ENCODE peak calls at places on chromosomes 5 and 9, in ten cellular contexts. T is WERI-Rb-1; G is CD8-positive, alpha-beta T cell; M is A549; P is DND-41; W is HCT116; Q is AG04450; L is uterus; R is breast epithelium; J is NT2/D1. Y is an unnamed sample. For H3K9me3, the result is how much of the 10 kb centered on the place peaks cover.

GRCh38 chr5:171999877-172000276 is 6.6 kb downstream of the FBXW11 start:
- DNase-seq in J (no peak), Q (no peak), M (no peak), T (no peak), W (no peak), G (no peak), L (no peak), P (no peak), R (no peak), Y (no peak)

GRCh38 chr9:23005061-23005690 is 558.6 kb downstream of the DMRTA1 start:
- DNase-seq in R (no peak), Q (no peak), L (no peak), G (no peak), W (no peak), T (no peak), P (no peak), J (no peak), M (no peak), Y (no peak)

GRCh38 chr9:129312731-129313130 is 134.7 kb upstream of the IER5L start:
- DNase-seq in W (no peak), R (peak), P (no peak), T (peak), J (no peak), Q (no peak), M (no peak), G (no peak), L (peak), Y (no peak)

GRCh38 chr9:88090151-88090581 is 48.1 kb downstream of the SPATA31C2 start:
- DNase-seq in R (no peak), M (no peak), J (no peak), Q (no peak), P (no peak), T (no peak), L (peak), G (no peak), W (no peak), Y (no peak)

GRCh38 chr9:95807326-95807947 is 68.1 kb upstream of the ERCC6L2 start:
- DNase-seq in M (no peak), L (no peak), R (no peak), W (no peak), J (no peak), G (no peak), P (no peak), Q (no peak), T (no peak), Y (no peak)

GRCh38 chr9:126763130-126763764 is 41.6 kb upstream of the ZBTB43 start:
- DNase-seq in Q (no peak), J (no peak), R (no peak), P (no peak), G (no peak), W (peak), M (peak), T (no peak), L (no peak), Y (no peak)

GRCh38 chr5:160463775-160464465 is 42.3 kb downstream of the PTTG1 start:
- DNase-seq in J (no peak), G (no peak), P (no peak), T (no peak), R (no peak), M (no peak), L (no peak), W (no peak), Q (no peak), Y (no peak)

GRCh38 chr9:120386390-120387131 is 193.4 kb downstream of the CDK5RAP2 start:
- DNase-seq in T (peak), L (no peak), Q (no peak), J (no peak), W (no peak), P (no peak), M (no peak), G (no peak), R (no peak), Y (no peak)

GRCh38 chr5:125181159-125181558 is 434.7 kb upstream of the ZNF608 start:
- DNase-seq in L (no peak), J (no peak), G (no peak), T (no peak), R (no peak), Q (no peak), M (no peak), P (no peak), W (no peak), Y (no peak)

GRCh38 chr9:76302947-76303550 is 91.2 kb downstream of the RFK start:
- DNase-seq in J (no peak), T (no peak), G (no peak), P (peak), L (no peak), M (peak), Q (peak), W (peak), R (no peak), Y (no peak)

GRCh38 chr5:134466241-134467069 is 54.8 kb upstream of the CDKN2AIPNL start:
- DNase-seq in L (peak), J (peak), Q (no peak), P (peak), W (peak), T (peak), G (peak), M (peak), R (peak), Y (no peak)

GRCh38 chr5:109053995-109054417 is 306.3 kb downstream of the FER start:
- DNase-seq in G (no peak), W (no peak), T (no peak), M (no peak), L (no peak), P (no peak), R (no peak), J (no peak), Q (peak), Y (no peak)

GRCh38 chr9:100515578-100516494 is 42.9 kb downstream of the TMEFF1 start:
- DNase-seq in Q (no peak), P (no peak), T (no peak), W (no peak), R (no peak), G (no peak), J (no peak), M (no peak), L (no peak), Y (no peak)

GRCh38 chr5:127671218-127671617 is 22.3 kb downstream of the CTXN3 start:
- DNase-seq in G (no peak), M (no peak), W (no peak), R (no peak), L (no peak), Q (no peak), T (no peak), J (no peak), P (no peak), Y (no peak)

GRCh38 chr9:36149197-36149596 is 12.7 kb downstream of the GLIPR2 start:
- DNase-seq in G (no peak), T (no peak), L (peak), W (no peak), J (no peak), M (no peak), P (no peak), Q (no peak), R (no peak), Y (no peak)

GRCh38 chr5:174188300-174188699 is 142.8 kb downstream of the NSG2 start:
- DNase-seq in J (no peak), Q (no peak), R (no peak), W (peak), T (no peak), G (no peak), M (no peak), P (no peak), L (no peak), Y (no peak)

GRCh38 chr5:994821-995220 is 13.8 kb upstream of the NKD2 start:
- DNase-seq in P (no peak), R (no peak), L (peak), M (no peak), J (no peak), T (no peak), Q (no peak), G (no peak), W (no peak), Y (no peak)

GRCh38 chr5:133735346-133735745 is 123.0 kb upstream of the FSTL4 start:
- DNase-seq in G (no peak), W (no peak), J (no peak), R (no peak), L (no peak), Q (no peak), M (no peak), P (no peak), T (no peak), Y (no peak)

GRCh38 chr5:28403846-28404245 is 1365.5 kb upstream of the CDH9 start:
- DNase-seq in G (no peak), T (no peak), R (no peak), M (no peak), L (no peak), W (no peak), J (no peak), P (no peak), Q (no peak), Y (no peak)

GRCh38 chr5:99814311-99815063 is 720.7 kb upstream of the FAM174A start:
- DNase-seq in G (no peak), W (no peak), P (no peak), T (no peak), R (no peak), J (no peak), M (no peak), Q (no peak), L (no peak), Y (no peak)

GRCh38 chr5:54171645-54172384 is 138.6 kb downstream of the ARL15 start:
- DNase-seq in G (no peak), M (no peak), T (no peak), Q (peak), R (no peak), J (no peak), L (no peak), W (no peak), P (peak), Y (no peak)

GRCh38 chr5:172102913-172103629 is 85.0 kb downstream of the STK10 start:
- DNase-seq in W (peak), P (no peak), T (peak), M (peak), L (peak), Q (peak), R (peak), J (peak), G (no peak), Y (no peak)

GRCh38 chr9:138098116-138098907 is 220.7 kb downstream of the CACNA1B start:
- DNase-seq in R (no peak), W (no peak), P (no peak), G (no peak), J (no peak), M (no peak), L (peak), T (no peak), Q (no peak), Y (no peak)

GRCh38 chr9:94525396-94526035 is 29.4 kb upstream of the PCAT7 start:
- DNase-seq in P (no peak), R (no peak), L (no peak), M (no peak), J (no peak), W (no peak), G (no peak), T (no peak), Q (no peak), Y (no peak)

GRCh38 chr5:140785905-140786686 is at the start of gene PCDHA1:
- DNase-seq in Q (no peak), T (no peak), R (no peak), P (no peak), L (no peak), G (no peak), J (no peak), W (no peak), M (peak), Y (no peak)
- H3K9me3 ChIP-seq in Q (under half), T (under half), R (under half), P (under half), L (under half), G (under half), J (under half), W (under half), M (under half), Y (under half)

GRCh38 chr5:130280528-130281217 is 376.4 kb downstream of the CHSY3 start:
- DNase-seq in P (no peak), M (no peak), R (no peak), Q (no peak), W (no peak), G (no peak), L (no peak), T (no peak), J (no peak), Y (no peak)
- H3K9me3 ChIP-seq in P (under half), M (under half), R (under half), Q (under half), W (under half), G (under half), L (under half), T (under half), J (under half), Y (under half)

GRCh38 chr5:179287071-179287470 is 58.2 kb downstream of the ADAMTS2 start:
- DNase-seq in M (no peak), T (no peak), J (no peak), R (no peak), G (no peak), Q (no peak), L (peak), W (no peak), P (no peak), Y (no peak)
- H3K9me3 ChIP-seq in M (under half), T (under half), J (under half), R (under half), G (under half), Q (under half), L (under half), W (under half), P (under half), Y (under half)

GRCh38 chr5:180251887-180252286 is 40.0 kb downstream of the MAPK9 start:
- DNase-seq in R (no peak), P (no peak), L (no peak), W (no peak), J (no peak), Q (no peak), G (no peak), M (no peak), T (no peak), Y (no peak)

GRCh38 chr5:180253036-180253824 is 38.7 kb downstream of the MAPK9 start:
- DNase-seq in L (no peak), P (peak), T (no peak), M (no peak), W (no peak), G (no peak), Q (no peak), J (no peak), R (no peak), Y (no peak)

GRCh38 chr5:180250329-180250728 is 41.3 kb upstream of the RASGEF1C start:
- DNase-seq in M (no peak), J (no peak), P (no peak), L (no peak), G (no peak), R (no peak), Q (no peak), W (no peak), T (no peak), Y (no peak)

DNA sequence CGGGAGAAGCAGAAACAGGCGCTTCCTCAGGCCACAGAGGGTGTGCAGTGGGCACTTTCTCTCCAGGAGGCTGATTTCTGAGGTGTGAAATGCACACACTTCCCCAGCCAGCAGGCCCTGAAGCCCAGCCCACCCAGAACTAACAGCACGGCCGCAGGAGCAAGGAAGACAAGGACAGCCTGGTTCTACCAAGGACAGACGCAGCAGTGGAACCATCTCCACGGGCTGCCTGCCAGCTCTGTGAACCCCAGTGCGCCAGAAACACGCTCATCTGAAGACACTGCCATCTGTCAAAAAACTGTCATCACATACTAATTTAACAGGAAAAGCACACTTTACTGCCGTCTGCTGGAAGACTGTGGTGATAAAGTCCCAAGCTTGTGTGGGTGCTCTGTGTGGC is 40.7 kb downstream of the MAPK9 start:
- DNase-seq in M (no peak), J (no peak), W (no peak), P (no peak), G (no peak), T (no peak), Q (no peak), L (no peak), R (no peak), Y (no peak)
- H3K9me3 ChIP-seq in M (half or more), J (half or more), W (under half), P (under half), G (under half), T (under half), Q (half or more), L (under half), R (half or more), Y (under half)

DNA sequence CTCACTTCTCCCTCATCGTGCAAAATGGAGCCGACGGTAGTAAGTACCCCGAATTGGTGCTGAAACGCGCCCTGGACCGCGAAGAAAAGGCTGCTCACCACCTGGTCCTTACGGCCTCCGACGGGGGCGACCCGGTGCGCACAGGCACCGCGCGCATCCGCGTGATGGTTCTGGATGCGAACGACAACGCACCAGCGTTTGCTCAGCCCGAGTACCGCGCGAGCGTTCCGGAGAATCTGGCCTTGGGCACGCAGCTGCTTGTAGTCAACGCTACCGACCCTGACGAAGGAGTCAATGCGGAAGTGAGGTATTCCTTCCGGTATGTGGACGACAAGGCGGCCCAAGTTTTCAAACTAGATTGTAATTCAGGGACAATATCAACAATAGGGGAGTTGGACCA is 979 bp downstream of the PCDHGA12 start:
- DNase-seq in T (no peak), G (no peak), R (no peak), L (no peak), J (no peak), W (no peak), Q (no peak), P (no peak), M (no peak), Y (no peak)
- H3K9me3 ChIP-seq in T (under half), G (under half), R (half or more), L (under half), J (under half), W (under half), Q (half or more), P (under half), M (half or more), Y (under half)

Y was measured in T-helper 17 cell.